ENCODE peak calls at places on chromosomes 11 and 22, in five cellular contexts. F is HuH-7; M is NCI-H1694 treated with DMSO at 0.1 percent for 48 hours; V is activated CD4-positive, CD25-positive, alpha-beta regulatory T cell; Q is cardiac fibroblast. C is an unnamed sample.

GRCh38 chr11:55624531-55624930 is 10.4 kb upstream of the OR4P4 start:
- DNase-seq in F (no peak), M (no peak), V (no peak), Q (no peak), C (no peak)

GRCh38 chr11:6541356-6541755 is 44.3 kb downstream of the DNHD1 start:
- DNase-seq in F (no peak), M (no peak), V (no peak), Q (no peak), C (no peak)

GRCh38 chr11:34600339-34601084 is 20.4 kb upstream of the EHF start:
- DNase-seq in F (peak), M (no peak), V (no peak), Q (no peak), C (no peak)

GRCh38 chr11:117690484-117691205 is 106.4 kb downstream of the DSCAML1 start:
- DNase-seq in F (no peak), M (no peak), V (no peak), Q (peak), C (no peak)

GRCh38 chr11:67113231-67113721 is 5.8 kb upstream of the KDM2A start:
- DNase-seq in F (no peak), M (no peak), V (no peak), Q (no peak), C (no peak)

GRCh38 chr11:12679471-12679870 is 5.2 kb downstream of the TEAD1 start:
- DNase-seq in F (no peak), M (no peak), V (no peak), Q (no peak), C (no peak)

GRCh38 chr11:79179087-79179486 is 261.7 kb downstream of the TENM4 start:
- DNase-seq in F (no peak), M (no peak), V (no peak), Q (no peak), C (no peak)

GRCh38 chr11:124760806-124761205 is 1.3 kb downstream of the ESAM start:
- DNase-seq in F (no peak), M (no peak), V (no peak), Q (no peak), C (no peak)

GRCh38 chr11:32094931-32095330 is 4.1 kb downstream of the RCN1 start:
- DNase-seq in F (no peak), M (no peak), V (no peak), Q (peak), C (no peak)

GRCh38 chr11:34209809-34210208 is 104.4 kb downstream of the NAT10 start:
- DNase-seq in F (no peak), M (no peak), V (no peak), Q (no peak), C (no peak)

GRCh38 chr11:29328961-29329441 is 687.8 kb downstream of the KCNA4 start:
- DNase-seq in F (peak), M (peak), V (no peak), Q (peak), C (no peak)

GRCh38 chr11:59600636-59601035 is 14.9 kb downstream of the OSBP start:
- DNase-seq in F (no peak), M (no peak), V (no peak), Q (no peak), C (no peak)

GRCh38 chr11:69136471-69136870 is 19.3 kb upstream of the SMIM38 start:
- DNase-seq in F (no peak), M (no peak), V (no peak), Q (no peak), C (no peak)

GRCh38 chr11:16346975-16347374 is 9.4 kb downstream of the SOX6 start:
- DNase-seq in F (no peak), M (no peak), V (no peak), Q (peak), C (no peak)

GRCh38 chr11:5204787-5205186 is 4.3 kb upstream of the OR51V1 start:
- DNase-seq in F (peak), M (no peak), V (no peak), Q (peak), C (no peak)

GRCh38 chr22:50708474-50708873 is 29.5 kb upstream of the ACR start:
- DNase-seq in F (no peak), M (no peak), V (no peak), Q (no peak), C (no peak)

GRCh38 chr11:61690706-61691377 is 10.7 kb downstream of the DAGLA start:
- DNase-seq in F (no peak), M (no peak), V (no peak), Q (no peak), C (no peak)

GRCh38 chr11:65491163-65491465 is 7.7 kb upstream of the MALAT1 start:
- DNase-seq in F (no peak), M (no peak), V (no peak), Q (peak), C (no peak)

GRCh38 chr11:67482275-67482735 is 521 bp upstream of the AIP start:
- DNase-seq in F (no peak), M (no peak), V (no peak), Q (no peak), C (no peak)

GRCh38 chr11:132463941-132464340 is 1068.4 kb downstream of the OPCML start:
- DNase-seq in F (no peak), M (no peak), V (no peak), Q (no peak), C (no peak)

GRCh38 chr11:69297926-69298777 is 4.2 kb downstream of the MYEOV start:
- DNase-seq in F (peak), M (no peak), V (no peak), Q (peak), C (peak)

GRCh38 chr22:29907753-29908515 is 25.0 kb downstream of the MTMR3 start:
- DNase-seq in F (peak), M (no peak), V (no peak), Q (peak), C (peak)

GRCh38 chr11:57239348-57239747 is 2.3 kb upstream of the APLNR start:
- DNase-seq in F (no peak), M (no peak), V (no peak), Q (no peak), C (no peak)

GRCh38 chr11:123373754-123374621 is 56.1 kb upstream of the GRAMD1B start:
- DNase-seq in F (no peak), M (no peak), V (no peak), Q (no peak), C (no peak)

C was measured in tibial nerve.